ENCODE peak calls at places on chromosomes 16 and 17, in four cellular contexts. One of them, this sample, is unnamed.

GRCh38 chr16:46748775-46749705 is 896 bp upstream of the MYLK3 start:
- DNase-seq in A549: no peak
- DNase-seq in mucosa of descending colon: no peak
- DNase-seq in heart right ventricle: peak; percentile 78
- DNase-seq in this sample: no peak

GRCh38 chr16:88628512-88628974 is 9.8 kb upstream of the IL17C start:
- DNase-seq in A549: no peak
- DNase-seq in mucosa of descending colon: no peak
- DNase-seq in heart right ventricle: peak; percentile 75
- DNase-seq in this sample: no peak

GRCh38 chr16:75727221-75727620 is 931 bp upstream of the CPHXL start:
- DNase-seq in A549: no peak
- DNase-seq in mucosa of descending colon: no peak
- DNase-seq in heart right ventricle: no peak
- DNase-seq in this sample: no peak

GRCh38 chr17:2814499-2815341 is 18.5 kb downstream of the RAP1GAP2 start:
- DNase-seq in A549: no peak
- DNase-seq in mucosa of descending colon: peak; percentile 87
- DNase-seq in heart right ventricle: peak; percentile 13
- DNase-seq in this sample: no peak

GRCh38 chr17:62714016-62714777 is 86.7 kb downstream of the MRC2 start:
- DNase-seq in A549: no peak
- DNase-seq in mucosa of descending colon: no peak
- DNase-seq in heart right ventricle: no peak
- DNase-seq in this sample: no peak

GRCh38 chr17:69597898-69598692 is 183.6 kb downstream of the MAP2K6 start:
- DNase-seq in A549: no peak
- DNase-seq in mucosa of descending colon: no peak
- DNase-seq in heart right ventricle: no peak
- DNase-seq in this sample: no peak

GRCh38 chr16:11682655-11683096 is 14.4 kb downstream of the SNN start:
- DNase-seq in A549: no peak
- DNase-seq in mucosa of descending colon: no peak
- DNase-seq in heart right ventricle: no peak
- DNase-seq in this sample: no peak

GRCh38 chr16:46763147-46763546 is 15.0 kb upstream of the MYLK3 start:
- DNase-seq in A549: no peak
- DNase-seq in mucosa of descending colon: no peak
- DNase-seq in heart right ventricle: peak; percentile 81
- DNase-seq in this sample: no peak

GRCh38 chr17:80822700-80823410 is 168.8 kb upstream of the CHMP6 start:
- DNase-seq in A549: no peak
- DNase-seq in mucosa of descending colon: peak; percentile 44
- DNase-seq in heart right ventricle: no peak
- DNase-seq in this sample: peak; percentile 62

GRCh38 chr16:1794908-1795666 is 1.6 kb upstream of the IGFALS start:
- DNase-seq in A549: no peak
- DNase-seq in mucosa of descending colon: no peak
- DNase-seq in heart right ventricle: peak; percentile 2
- DNase-seq in this sample: no peak

DNA sequence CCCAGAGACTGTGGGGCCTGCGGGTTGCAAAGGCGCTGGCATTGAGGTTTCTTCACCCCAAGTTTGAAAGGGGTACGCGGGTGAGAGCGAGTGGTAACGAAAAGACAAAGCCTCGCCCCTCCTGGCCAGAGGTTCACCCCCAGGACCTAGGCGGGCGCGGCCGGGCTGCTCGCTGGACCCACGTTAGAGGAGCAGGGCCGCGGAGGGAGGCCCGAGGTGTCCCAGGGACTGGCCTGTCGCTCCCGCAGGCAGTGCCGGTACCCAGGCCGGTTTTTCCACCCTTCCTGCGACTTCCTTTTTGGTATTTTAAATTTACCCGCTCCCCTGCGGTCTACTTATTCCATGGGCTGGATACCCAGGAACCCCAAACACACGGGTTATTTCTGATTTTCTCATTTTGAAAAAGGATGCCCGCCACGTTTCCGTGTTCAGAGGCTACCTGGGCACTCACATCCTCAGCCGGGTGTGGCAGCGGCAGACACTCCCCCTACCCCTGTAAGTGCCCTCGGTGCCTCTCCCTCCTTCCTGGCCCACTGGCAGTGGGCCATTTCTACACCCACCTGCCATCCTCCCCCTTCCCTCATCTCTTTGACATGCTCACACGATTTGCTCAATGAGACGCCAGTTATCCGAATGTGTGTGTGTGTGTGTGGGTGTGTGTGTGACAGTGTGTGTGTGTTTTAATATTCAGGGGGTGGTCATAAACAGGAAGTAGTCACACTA is 1.6 kb upstream of the FOXL1 start:
- DNase-seq in A549: no peak
- DNase-seq in mucosa of descending colon: no peak
- DNase-seq in heart right ventricle: no peak
- DNase-seq in this sample: no peak
- H3K4me3 ChIP-seq in A549: peak overlapping the region; percentile 59
- H3K4me3 ChIP-seq in mucosa of descending colon: no peak overlapping the region
- H3K4me3 ChIP-seq in heart right ventricle: peak overlapping the region; percentile 34
- H3K4me3 ChIP-seq in this sample: no peak overlapping the region

DNA sequence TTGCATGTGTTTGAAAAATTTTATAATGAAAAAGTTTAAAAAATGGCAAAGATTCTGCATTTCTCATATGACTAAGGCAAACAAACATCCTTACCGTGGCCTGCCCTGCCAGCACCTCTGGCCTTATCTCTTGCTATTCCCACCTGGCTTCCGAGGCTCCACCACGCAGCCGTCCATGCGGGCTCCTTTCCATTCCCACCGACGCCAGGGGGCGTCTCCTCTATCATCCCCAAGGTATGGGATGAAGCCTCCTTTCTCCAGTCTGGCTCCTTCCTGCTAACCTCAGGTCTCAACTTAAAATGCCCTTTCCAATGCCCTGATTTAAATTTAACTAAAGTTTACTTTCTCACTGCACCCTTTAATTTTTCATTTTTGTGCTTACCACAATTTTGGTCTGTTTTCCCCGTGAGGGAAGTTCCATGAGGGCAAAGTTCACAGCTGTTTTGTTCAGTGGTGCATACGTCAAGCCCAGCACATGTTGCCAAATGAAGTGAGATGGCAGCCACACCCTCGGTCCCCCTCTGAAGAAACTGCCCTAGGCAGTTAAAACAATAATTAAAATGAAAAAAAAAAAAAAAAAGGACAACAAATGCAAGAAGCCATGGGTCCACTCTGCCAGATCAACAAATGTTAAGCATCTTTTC is 13.3 kb upstream of the SDK2 start:
- DNase-seq in A549: peak; percentile 70
- DNase-seq in mucosa of descending colon: no peak
- DNase-seq in heart right ventricle: peak; percentile 41
- DNase-seq in this sample: no peak
- TF ChIP-seq CTCF in A549: peak; percentile 85
- TF ChIP-seq CTCF in mucosa of descending colon: no peak
- TF ChIP-seq CTCF in heart right ventricle: peak; percentile 55
- TF ChIP-seq CTCF in this sample: peak; percentile 27

GRCh38 chr16:2966803-2967184 is 2.4 kb upstream of the PAQR4 start:
- DNase-seq in A549: no peak
- DNase-seq in mucosa of descending colon: peak; percentile 73
- DNase-seq in heart right ventricle: no peak
- DNase-seq in this sample: no peak

GRCh38 chr16:2967211-2967631 is 1.9 kb upstream of the PAQR4 start:
- DNase-seq in A549: no peak
- DNase-seq in mucosa of descending colon: no peak
- DNase-seq in heart right ventricle: no peak
- DNase-seq in this sample: no peak

GRCh38 chr16:2967721-2968161 is 1.4 kb upstream of the PAQR4 start:
- DNase-seq in A549: no peak
- DNase-seq in mucosa of descending colon: peak; percentile 62
- DNase-seq in heart right ventricle: no peak
- DNase-seq in this sample: no peak

GRCh38 chr16:2964416-2965223 is 545 bp downstream of the KREMEN2 start:
- DNase-seq in A549: peak; percentile 88
- DNase-seq in mucosa of descending colon: peak; percentile 77
- DNase-seq in heart right ventricle: no peak
- DNase-seq in this sample: no peak

DNA sequence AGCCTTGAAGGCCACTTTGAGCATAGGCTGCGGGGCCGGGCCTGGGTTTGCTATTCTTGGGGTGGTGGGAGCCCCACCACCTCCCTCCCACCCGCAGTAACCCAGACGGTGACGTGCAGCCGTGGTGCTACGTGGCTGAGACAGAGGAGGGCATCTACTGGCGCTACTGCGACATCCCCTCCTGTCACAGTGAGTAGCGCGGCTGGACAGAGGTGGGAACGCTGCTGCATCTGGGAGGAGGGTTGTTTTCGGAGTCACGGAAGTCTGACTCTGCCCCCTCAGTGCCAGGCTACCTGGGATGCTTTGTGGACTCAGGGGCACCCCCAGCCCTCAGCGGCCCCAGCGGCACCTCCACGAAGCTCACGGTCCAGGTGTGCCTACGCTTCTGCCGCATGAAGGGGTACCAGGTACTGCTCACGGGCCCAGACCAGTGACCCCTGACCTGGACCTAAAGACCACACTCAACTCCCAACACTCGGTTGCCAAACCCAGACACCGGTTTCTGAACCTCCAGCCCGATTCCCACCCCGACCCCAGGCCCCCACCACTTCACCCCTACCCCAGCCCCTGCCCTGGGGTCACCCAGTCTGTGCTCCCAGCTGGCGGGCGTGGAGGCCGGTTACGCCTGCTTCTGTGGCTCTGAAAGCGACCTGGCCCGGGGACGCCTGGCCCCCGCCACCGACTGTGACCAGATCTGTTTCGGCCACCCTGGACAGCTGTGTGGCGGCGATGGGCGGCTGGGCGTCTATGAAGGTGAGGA is 2.1 kb downstream of the KREMEN2 start:
- DNase-seq in A549: no peak
- DNase-seq in mucosa of descending colon: no peak
- DNase-seq in heart right ventricle: no peak
- DNase-seq in this sample: no peak
- H3K4me3 ChIP-seq in A549: no peak overlapping the region
- H3K4me3 ChIP-seq in mucosa of descending colon: no peak overlapping the region
- H3K4me3 ChIP-seq in heart right ventricle: no peak overlapping the region
- H3K4me3 ChIP-seq in this sample: no peak overlapping the region

DNA sequence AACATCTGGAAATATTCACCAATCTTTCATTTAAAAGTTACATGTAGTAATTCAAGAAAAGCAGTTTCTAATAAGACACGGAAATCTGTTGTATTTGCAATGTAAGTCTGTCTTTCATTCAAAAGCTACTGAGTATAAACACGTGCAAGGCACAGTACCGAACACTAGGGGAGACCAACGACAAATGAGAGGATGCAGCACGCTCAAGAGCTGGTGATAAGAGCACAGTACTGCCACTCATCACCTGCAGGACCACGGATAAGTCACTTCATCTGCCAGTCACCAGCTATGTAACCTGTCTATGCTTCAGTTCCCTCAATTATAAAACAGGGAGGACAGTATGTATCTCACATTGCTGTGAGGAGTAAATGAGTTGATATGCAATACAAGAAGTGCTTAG is 67.1 kb downstream of the CLEC18A start:
- DNase-seq in A549: peak; percentile 10
- DNase-seq in mucosa of descending colon: no peak
- DNase-seq in heart right ventricle: peak; percentile 33
- DNase-seq in this sample: no peak
- TF ChIP-seq CTCF in A549: no peak
- TF ChIP-seq CTCF in mucosa of descending colon: no peak
- TF ChIP-seq CTCF in heart right ventricle: peak; percentile 8
- TF ChIP-seq CTCF in this sample: no peak

GRCh38 chr16:18983565-18984424 is at the start of gene TMC7:
- DNase-seq in A549: peak; percentile 86
- DNase-seq in mucosa of descending colon: peak; percentile 89
- DNase-seq in heart right ventricle: peak; percentile 87
- DNase-seq in this sample: peak; percentile 53
- H3K4me3 ChIP-seq in A549: peak within 1 kb of the TSS; percentile 63
- H3K4me3 ChIP-seq in mucosa of descending colon: peak within 1 kb of the TSS; percentile 40
- H3K4me3 ChIP-seq in heart right ventricle: peak within 1 kb of the TSS; percentile 63
- H3K4me3 ChIP-seq in this sample: peak within 1 kb of the TSS; percentile 43

DNA sequence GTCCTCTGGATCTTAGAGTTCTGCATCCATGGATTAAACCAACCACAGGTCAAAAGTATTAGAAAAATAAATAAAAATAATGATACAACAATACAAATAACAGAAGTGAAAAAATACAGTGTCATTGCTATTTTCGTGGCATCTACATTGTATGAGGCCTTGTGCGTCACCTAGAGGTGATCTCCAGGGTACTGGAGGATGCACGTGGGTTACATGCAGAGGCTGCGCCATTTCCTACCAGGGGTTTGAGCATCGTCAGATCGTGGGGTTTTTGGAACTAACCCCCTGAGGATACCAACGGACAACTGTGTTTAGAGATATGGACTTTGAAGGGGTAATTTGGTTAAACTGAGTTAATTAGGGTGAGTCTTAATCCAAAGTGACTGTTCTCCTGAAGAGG is 224.7 kb downstream of the ENGASE start:
- DNase-seq in A549: no peak
- DNase-seq in mucosa of descending colon: no peak
- DNase-seq in heart right ventricle: no peak
- DNase-seq in this sample: no peak
- TF ChIP-seq CTCF in A549: no peak
- TF ChIP-seq CTCF in mucosa of descending colon: no peak
- TF ChIP-seq CTCF in heart right ventricle: no peak
- TF ChIP-seq CTCF in this sample: no peak

GRCh38 chr17:3846739-3847670 is 959 bp upstream of the NCBP3 start:
- DNase-seq in A549: no peak
- DNase-seq in mucosa of descending colon: peak; percentile 46
- DNase-seq in heart right ventricle: no peak
- DNase-seq in this sample: no peak
- H3K4me3 ChIP-seq in A549: peak overlapping the region; percentile 93
- H3K4me3 ChIP-seq in mucosa of descending colon: no peak overlapping the region
- H3K4me3 ChIP-seq in heart right ventricle: peak overlapping the region; percentile 63
- H3K4me3 ChIP-seq in this sample: no peak overlapping the region

GRCh38 chr16:71670537-71670936 is 44.6 kb downstream of the MARVELD3 start:
- DNase-seq in A549: no peak
- DNase-seq in mucosa of descending colon: no peak
- DNase-seq in heart right ventricle: no peak
- DNase-seq in this sample: no peak
- TF ChIP-seq CTCF in A549: no peak
- TF ChIP-seq CTCF in mucosa of descending colon: no peak
- TF ChIP-seq CTCF in heart right ventricle: no peak
- TF ChIP-seq CTCF in this sample: no peak

DNA sequence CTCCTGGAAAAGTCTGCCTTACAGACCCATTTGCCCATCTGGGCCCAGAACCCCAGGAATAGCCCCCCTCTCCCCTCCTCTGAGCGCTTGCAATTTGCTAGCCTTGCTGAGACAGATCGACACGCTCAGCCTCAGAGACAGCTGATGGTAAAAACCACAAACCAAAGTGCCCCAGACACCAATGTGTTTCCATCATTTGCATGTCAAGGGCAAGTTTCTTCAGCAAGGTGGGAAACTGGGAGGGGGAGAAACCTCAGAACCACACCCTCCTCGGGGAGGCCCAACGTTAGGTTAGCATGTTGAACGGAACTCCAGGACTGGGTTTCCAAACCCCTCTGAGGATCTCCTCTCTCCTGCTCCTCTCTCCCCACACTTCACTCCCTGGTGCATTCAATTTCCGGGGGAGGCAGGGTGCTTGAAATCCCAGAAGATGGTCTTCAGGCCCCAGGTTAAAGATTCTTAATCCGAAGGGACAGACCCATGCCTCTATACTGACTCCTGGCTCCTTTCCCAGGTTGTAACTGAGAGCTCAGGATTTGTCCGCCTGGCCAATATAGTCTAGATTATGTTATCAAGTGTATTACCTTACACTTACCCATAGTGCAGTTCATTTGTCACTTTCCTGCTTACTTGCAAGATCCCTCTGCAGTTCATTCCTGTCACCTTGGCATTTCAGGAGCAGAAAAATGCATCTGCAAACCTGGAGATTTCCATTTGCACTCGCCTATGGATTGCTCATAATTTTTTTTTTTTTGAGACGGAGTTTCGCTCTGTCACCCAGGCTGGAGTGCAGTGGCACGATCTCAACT is 1.3 kb upstream of the CUEDC1 start:
- DNase-seq in A549: no peak
- DNase-seq in mucosa of descending colon: no peak
- DNase-seq in heart right ventricle: no peak
- DNase-seq in this sample: no peak
- H3K4me3 ChIP-seq in A549: peak overlapping the region; percentile 92
- H3K4me3 ChIP-seq in mucosa of descending colon: no peak overlapping the region
- H3K4me3 ChIP-seq in heart right ventricle: no peak overlapping the region
- H3K4me3 ChIP-seq in this sample: no peak overlapping the region